ENCODE peak calls at places on chromosomes 16 and 17, in five cellular contexts. S is foreskin fibroblast, J is AG10803, Q is choroid plexus epithelial cell, E is GM12865. O is an unnamed sample.

GRCh38 chr17:696412-696811 is 18.2 kb downstream of the VPS53 start:
- DNase-seq in Q (peak), J (no peak), E (no peak), S (no peak), O (no peak)

GRCh38 chr17:40524243-40524965 is 23.0 kb upstream of the TNS4 start:
- DNase-seq in E (no peak), J (no peak), S (no peak), Q (no peak), O (no peak)

GRCh38 chr16:73065617-73066313 is 17.8 kb upstream of the ZFHX3 start:
- DNase-seq in S (no peak), J (no peak), Q (no peak), E (no peak), O (no peak)

GRCh38 chr16:77919761-77920415 is 102.5 kb upstream of the CLEC3A start:
- DNase-seq in E (no peak), J (no peak), Q (no peak), S (no peak), O (no peak)

GRCh38 chr16:1812732-1813163 is 13.9 kb downstream of the HAGH start:
- DNase-seq in J (peak), Q (peak), E (peak), S (peak), O (no peak)

GRCh38 chr17:33234930-33235685 is 58.0 kb downstream of the ASIC2 start:
- DNase-seq in E (peak), J (peak), Q (peak), S (peak), O (no peak)

GRCh38 chr16:55042556-55043432 is 112.1 kb downstream of the IRX5 start:
- DNase-seq in S (no peak), E (no peak), J (no peak), Q (no peak), O (no peak)

GRCh38 chr17:78990349-78991016 is 10.8 kb upstream of the LGALS3BP start:
- DNase-seq in E (no peak), S (no peak), J (no peak), Q (no peak), O (no peak)

GRCh38 chr16:66427036-66427446 is at the start of gene BEAN1:
- DNase-seq in J (peak), E (no peak), S (no peak), Q (peak), O (no peak)

GRCh38 chr16:1890024-1890700 is 18.2 kb upstream of the MEIOB start:
- DNase-seq in S (no peak), E (no peak), J (no peak), Q (no peak), O (no peak)

GRCh38 chr17:17096438-17097178 is 54.4 kb downstream of the MPRIP start:
- DNase-seq in Q (no peak), J (peak), E (no peak), S (peak), O (no peak)

GRCh38 chr16:23064642-23065041 is 84.6 kb downstream of the USP31 start:
- DNase-seq in J (peak), S (no peak), Q (no peak), E (peak), O (no peak)

GRCh38 chr16:83533193-83533592 is 274.6 kb upstream of the HSBP1 start:
- DNase-seq in S (no peak), E (no peak), Q (peak), J (peak), O (no peak)

GRCh38 chr17:74646231-74646630 is 22.7 kb upstream of the CD300E start:
- DNase-seq in S (no peak), Q (peak), E (peak), J (no peak), O (peak)

GRCh38 chr16:2009302-2009711 is 314 bp downstream of the ZNF598 start:
- DNase-seq in J (no peak), S (no peak), E (no peak), Q (no peak), O (no peak)

GRCh38 chr16:46658925-46659324 is 30.1 kb downstream of the VPS35 start:
- DNase-seq in J (no peak), S (no peak), Q (peak), E (peak), O (peak)

GRCh38 chr16:85641776-85642176 is 28.7 kb downstream of the GSE1 start:
- DNase-seq in J (peak), S (no peak), Q (no peak), E (no peak), O (no peak)

GRCh38 chr17:77498056-77498785 is 357.5 kb downstream of the SEC14L1 start:
- DNase-seq in S (no peak), E (no peak), Q (no peak), J (no peak), O (no peak)

GRCh38 chr16:20612551-20613470 is 36.6 kb upstream of the ACSM2B start:
- DNase-seq in E (no peak), J (no peak), S (no peak), Q (no peak), O (no peak)

GRCh38 chr17:77217136-77217535 is 76.4 kb downstream of the SEC14L1 start:
- DNase-seq in E (no peak), J (no peak), S (no peak), Q (no peak), O (no peak)

GRCh38 chr16:15985144-15985543 is 35.7 kb downstream of the ABCC1 start:
- DNase-seq in S (no peak), E (no peak), Q (no peak), J (no peak), O (no peak)

GRCh38 chr17:68800731-68801130 is 154.5 kb downstream of the ABCA8 start:
- DNase-seq in S (no peak), J (peak), Q (peak), E (no peak), O (no peak)

GRCh38 chr16:80580109-80580832 is 39.5 kb downstream of the DYNLRB2 start:
- DNase-seq in J (peak), Q (peak), S (peak), E (peak), O (peak)

DNA sequence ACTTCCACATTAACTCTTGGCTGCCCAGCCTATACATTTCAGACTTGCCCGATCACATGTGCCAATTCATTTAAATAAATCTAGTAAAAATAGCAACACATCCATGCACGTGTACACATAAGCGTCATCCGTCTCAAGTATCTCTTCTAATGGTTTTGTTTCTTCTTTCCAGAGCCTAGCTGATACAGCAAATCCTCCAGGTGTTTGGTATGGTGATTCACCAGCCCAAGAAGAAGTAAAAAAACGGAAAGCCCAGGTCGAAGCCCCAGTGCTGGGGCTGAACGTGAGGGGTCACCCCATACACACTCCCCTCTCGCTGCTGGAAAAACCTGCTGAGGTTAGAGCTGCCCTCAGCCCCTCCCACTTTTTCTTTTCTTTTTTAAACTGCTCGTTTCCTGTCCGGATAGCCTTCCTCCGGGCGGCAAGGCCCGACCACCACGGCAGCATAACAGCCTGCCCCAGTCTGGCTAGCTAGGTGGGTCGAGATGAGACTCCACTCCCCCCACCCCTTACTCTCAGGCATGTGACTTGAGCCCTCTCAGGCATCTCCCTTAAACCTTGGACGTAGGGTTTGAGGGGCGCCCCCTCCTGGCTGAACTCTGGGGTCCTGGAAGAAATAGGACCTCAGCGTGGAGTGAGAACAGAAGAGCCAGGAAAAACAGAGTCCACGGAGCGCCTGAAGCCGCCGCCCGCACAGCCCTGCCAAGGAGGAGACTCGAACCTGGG is 13.9 kb upstream of the OR1F1 start:
- DNase-seq in Q (no peak), E (peak), S (no peak), J (no peak), O (peak)
- TF ChIP-seq CTCF in Q (peak), E (peak), S (peak), J (peak), O (peak)

DNA sequence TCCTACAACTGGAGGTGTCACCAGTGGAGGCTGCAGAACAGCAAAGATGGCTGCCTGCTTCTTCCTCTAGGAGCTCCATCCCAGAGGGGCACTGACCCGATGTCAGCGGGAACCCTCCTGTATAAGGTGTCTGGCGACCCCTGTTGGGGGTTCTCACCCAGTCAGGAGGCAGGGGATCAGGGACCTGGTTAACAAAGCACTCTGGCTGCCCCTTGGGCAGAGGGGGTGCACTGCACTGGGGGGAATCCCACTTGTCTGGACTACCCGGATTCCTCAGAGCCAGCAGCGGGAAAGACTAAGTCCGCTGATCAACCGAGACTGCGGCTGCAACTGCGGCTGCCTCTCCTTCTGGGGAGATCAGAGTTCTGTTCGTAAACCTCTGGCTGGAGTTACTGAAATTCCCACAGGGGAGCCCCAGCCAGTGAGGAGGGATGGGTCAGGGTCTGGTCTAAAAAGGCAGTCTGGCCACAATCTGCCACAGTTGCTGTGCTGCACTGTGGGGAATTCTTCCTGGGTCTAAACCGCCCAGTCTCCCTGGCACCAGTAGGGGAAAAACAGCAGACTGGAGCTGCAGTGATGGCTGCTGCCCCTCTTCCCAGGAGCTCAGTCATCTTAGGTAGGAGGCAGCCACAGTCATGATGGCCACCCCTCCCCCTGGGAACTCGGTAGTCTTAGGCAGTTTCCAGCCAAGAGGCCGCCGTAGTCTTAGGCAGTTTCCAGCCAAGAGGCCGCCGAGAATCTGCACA is 213.4 kb downstream of the CYB561 start:
- DNase-seq in E (peak), S (no peak), J (no peak), Q (no peak), O (no peak)
- TF ChIP-seq CTCF in E (no peak), S (no peak), J (no peak), Q (no peak), O (no peak)

GRCh38 chr17:81393684-81394376 is 1.4 kb upstream of the BAHCC1 start:
- DNase-seq in S (peak), E (peak), J (peak), Q (peak), O (peak)
- TF ChIP-seq CTCF in S (no peak), E (no peak), J (peak), Q (peak), O (no peak)

GRCh38 chr16:6177781-6178180 is 1080.2 kb upstream of the EEF2KMT start:
- DNase-seq in Q (no peak), J (no peak), E (no peak), S (no peak), O (no peak)
- TF ChIP-seq CTCF in Q (no peak), J (no peak), E (no peak), S (no peak), O (no peak)

GRCh38 chr16:17541324-17541723 is 70.6 kb upstream of the XYLT1 start:
- DNase-seq in J (no peak), S (no peak), Q (no peak), E (no peak), O (no peak)

GRCh38 chr16:17543073-17543472 is 72.3 kb upstream of the XYLT1 start:
- DNase-seq in Q (no peak), J (no peak), S (no peak), E (no peak), O (no peak)

GRCh38 chr16:17544304-17544703 is 73.5 kb upstream of the XYLT1 start:
- DNase-seq in J (no peak), Q (no peak), E (no peak), S (no peak), O (no peak)

GRCh38 chr16:17548825-17549224 is 78.1 kb upstream of the XYLT1 start:
- DNase-seq in J (no peak), E (no peak), S (no peak), Q (no peak), O (no peak)

DNA sequence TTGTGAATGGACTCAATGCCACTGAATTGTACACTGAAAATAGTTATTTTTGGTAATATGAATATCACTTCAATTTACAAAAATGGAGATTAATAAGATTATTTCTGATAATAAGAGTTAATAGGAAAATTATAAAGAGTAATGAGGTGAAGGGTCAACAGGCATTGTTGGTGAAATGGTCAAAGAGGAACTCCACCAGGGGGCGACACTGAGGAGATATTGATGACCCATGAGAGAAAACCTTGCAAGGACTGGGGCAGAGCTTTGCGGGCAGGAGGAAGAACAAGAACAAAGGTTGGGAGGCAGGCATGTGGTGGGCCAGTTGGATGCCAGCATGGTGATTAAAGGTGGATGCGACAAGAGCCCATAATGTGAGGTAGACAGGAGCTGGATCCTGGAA is 74.0 kb upstream of the XYLT1 start:
- DNase-seq in E (peak), Q (no peak), S (no peak), J (no peak), O (no peak)
- TF ChIP-seq CTCF in E (peak), Q (peak), S (peak), J (peak), O (peak)

GRCh38 chr16:75254359-75254837 is 3.0 kb upstream of the BCAR1 start:
- DNase-seq in E (no peak), Q (peak), J (peak), S (no peak), O (no peak)

GRCh38 chr16:75258807-75259141 is 7.3 kb upstream of the BCAR1 start:
- DNase-seq in S (no peak), Q (no peak), J (no peak), E (no peak), O (no peak)

GRCh38 chr16:75256871-75257343 is 5.5 kb upstream of the BCAR1 start:
- DNase-seq in J (peak), E (no peak), Q (peak), S (no peak), O (no peak)

GRCh38 chr16:75257886-75258806 is 6.7 kb upstream of the BCAR1 start:
- DNase-seq in Q (no peak), E (peak), J (no peak), S (no peak), O (no peak)

GRCh38 chr16:75256059-75256870 is 4.8 kb upstream of the BCAR1 start:
- DNase-seq in J (no peak), E (no peak), Q (peak), S (no peak), O (no peak)
- TF ChIP-seq CTCF in J (no peak), E (no peak), Q (no peak), S (no peak), O (no peak)

DNA sequence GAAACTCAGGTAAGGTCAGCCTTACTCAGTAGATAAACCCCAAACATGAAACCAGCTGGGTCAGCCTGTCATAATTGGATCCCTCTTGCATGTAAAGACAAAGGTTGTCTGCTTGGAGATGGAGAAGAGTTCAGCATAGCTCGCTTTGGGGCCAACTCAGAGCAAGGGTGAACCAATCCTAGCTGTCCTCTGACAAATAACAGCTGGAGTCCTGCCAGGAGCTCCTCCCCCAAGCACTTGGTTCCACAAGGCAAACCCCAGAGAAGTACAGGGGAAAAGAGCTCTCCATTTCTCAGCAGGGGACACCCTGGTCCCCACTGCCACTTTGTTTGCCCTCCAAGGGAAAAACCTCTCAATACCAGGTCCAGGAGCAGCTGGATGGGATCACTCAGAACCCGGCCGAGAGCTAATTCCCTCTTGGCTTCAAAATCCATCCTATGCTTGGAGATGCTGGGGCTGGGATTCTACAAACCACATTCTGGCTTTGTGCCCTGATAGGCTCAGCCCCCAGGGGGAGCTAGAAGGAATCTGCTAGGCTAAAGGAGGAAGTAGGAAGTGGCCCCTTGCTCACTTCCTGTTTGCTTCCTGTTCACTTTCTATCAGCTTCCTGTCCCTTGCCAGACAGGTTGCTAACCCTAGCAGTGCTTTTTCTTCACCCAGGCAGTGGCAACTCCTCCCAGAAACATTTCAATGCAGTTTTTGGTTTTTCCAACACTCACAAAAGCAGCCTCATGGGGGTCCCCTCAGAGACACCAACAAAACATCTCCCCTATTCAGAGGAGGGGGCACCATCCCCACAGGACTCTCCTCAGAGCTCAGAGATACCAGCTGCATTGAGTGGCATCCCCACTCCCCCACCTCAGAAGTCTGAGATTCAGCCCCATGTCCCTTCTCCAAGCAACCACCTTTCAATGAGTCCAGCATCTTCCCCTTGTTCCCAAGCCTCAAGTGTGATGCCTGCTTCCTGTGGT is 30.7 kb downstream of the CDRT4 start:
- DNase-seq in Q (peak), S (peak), E (peak), J (peak), O (no peak)
- TF ChIP-seq CTCF in Q (peak), S (peak), E (no peak), J (peak), O (no peak)

GRCh38 chr17:50613596-50613995 is 21.1 kb upstream of the ABCC3 start:
- DNase-seq in S (no peak), Q (peak), J (no peak), E (no peak), O (no peak)
- TF ChIP-seq CTCF in S (no peak), Q (peak), J (no peak), E (no peak), O (no peak)

GRCh38 chr16:11240636-11241473 is 15.1 kb downstream of the SOCS1 start:
- DNase-seq in S (no peak), E (no peak), Q (no peak), J (no peak), O (no peak)
- TF ChIP-seq CTCF in S (no peak), E (no peak), Q (no peak), J (no peak), O (no peak)

DNA sequence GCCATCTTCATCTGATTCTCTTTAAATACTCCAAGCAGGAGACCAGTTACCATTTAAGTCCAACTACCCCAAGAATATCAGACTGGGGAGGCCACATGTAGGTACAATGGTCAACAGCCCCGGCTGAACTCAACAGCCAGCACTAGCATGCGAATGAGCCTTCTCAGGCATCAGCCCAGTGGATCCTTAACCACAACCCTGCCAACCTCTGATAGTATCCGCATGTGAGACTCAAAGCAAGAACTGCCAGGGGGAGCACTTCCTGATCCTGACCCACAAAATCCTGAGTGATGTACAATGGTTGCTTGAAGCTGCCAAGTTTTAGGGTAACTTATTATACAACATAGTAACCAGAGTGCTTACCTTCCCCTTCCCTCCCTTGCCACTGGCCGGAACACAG is 4.0 kb downstream of the PYY start:
- DNase-seq in S (no peak), E (no peak), J (peak), Q (no peak), O (no peak)
- TF ChIP-seq CTCF in S (no peak), E (no peak), J (peak), Q (peak), O (no peak)

O was measured in GM10248.